ENCODE peak calls at places on chromosomes 16 and 17, in six cellular contexts. Y is thyroid gland, N is NCI-H2029, I is H4, L is skeletal muscle cell, E is choroid plexus epithelial cell. F is an unnamed sample.

GRCh38 chr17:57570740-57571344 is 174.3 kb downstream of the CCDC182 start:
- DNase-seq in L (no peak), I (no peak), E (no peak), Y (peak), N (peak), F (no peak)

GRCh38 chr17:47205419-47205963 is 3.7 kb upstream of the MYL4 start:
- DNase-seq in L (peak), N (peak), Y (peak), I (peak), E (peak), F (peak)

GRCh38 chr17:79923974-79924638 is 84.9 kb upstream of the CBX4 start:
- DNase-seq in I (no peak), L (no peak), E (peak), N (no peak), Y (no peak), F (peak)

GRCh38 chr17:72390675-72391501 is 270.1 kb downstream of the SOX9 start:
- DNase-seq in I (no peak), L (no peak), E (peak), Y (no peak), N (no peak), F (no peak)

GRCh38 chr16:30551781-30552180 is 6.4 kb downstream of the ZNF764 start:
- DNase-seq in L (no peak), Y (no peak), I (no peak), E (no peak), N (no peak), F (no peak)

GRCh38 chr17:69588316-69588715 is 173.8 kb downstream of the MAP2K6 start:
- DNase-seq in L (no peak), Y (no peak), I (no peak), N (no peak), E (no peak), F (no peak)

GRCh38 chr16:17313085-17313611 is 157.6 kb downstream of the XYLT1 start:
- DNase-seq in L (peak), E (no peak), I (no peak), N (peak), Y (peak), F (peak)

GRCh38 chr16:64437706-64438329 is 684.0 kb downstream of the CDH11 start:
- DNase-seq in E (no peak), L (no peak), N (no peak), I (no peak), Y (no peak), F (no peak)

GRCh38 chr16:66520406-66521194 is 29.3 kb downstream of the TK2 start:
- DNase-seq in E (no peak), Y (no peak), N (no peak), L (no peak), I (no peak), F (no peak)

GRCh38 chr17:69763503-69763902 is 311.5 kb upstream of the KCNJ16 start:
- DNase-seq in N (no peak), I (no peak), E (peak), Y (no peak), L (peak), F (no peak)

GRCh38 chr16:89700100-89700648 is 1.3 kb downstream of the SPATA2L start:
- DNase-seq in L (peak), E (peak), N (peak), I (peak), Y (peak), F (peak)

GRCh38 chr16:15857779-15858560 is 1.1 kb upstream of the MYH11 start:
- DNase-seq in L (no peak), Y (peak), N (no peak), E (peak), I (no peak), F (peak)

GRCh38 chr17:49404371-49404770 is 10.3 kb downstream of the PHB1 start:
- DNase-seq in Y (no peak), N (no peak), L (no peak), I (no peak), E (no peak), F (no peak)

F was measured in body of pancreas.